ENCODE peak calls at places on chromosome 14, in four cellular contexts. Y is brain microvascular endothelial cell, T is Peyer's patch, A is RWPE1. B is an unnamed sample.

GRCh38 chr14:89973234-89973823 is 17.6 kb downstream of the TDP1 start:
- DNase-seq in Y (peak), A (peak), T (peak), B (no peak)

GRCh38 chr14:61498811-61499210 is 177.4 kb downstream of the PRKCH start:
- DNase-seq in A (no peak), Y (no peak), T (no peak), B (peak)

GRCh38 chr14:75279153-75279738 is 618 bp downstream of the FOS start:
- DNase-seq in Y (peak), A (peak), T (peak), B (no peak)

GRCh38 chr14:96843137-96843536 is 46.0 kb downstream of the VRK1 start:
- DNase-seq in A (no peak), Y (no peak), T (no peak), B (no peak)

GRCh38 chr14:96192049-96192448 is 12.6 kb upstream of the BDKRB2 start:
- DNase-seq in A (no peak), Y (no peak), T (no peak), B (no peak)

GRCh38 chr14:78157855-78158436 is 12.2 kb upstream of the NRXN3 start:
- DNase-seq in Y (no peak), T (no peak), A (peak), B (no peak)

GRCh38 chr14:64954491-64955240 is 12.1 kb upstream of the GPX2 start:
- DNase-seq in Y (no peak), A (no peak), T (no peak), B (no peak)

GRCh38 chr14:57209561-57209960 is 59.1 kb downstream of the EXOC5 start:
- DNase-seq in A (no peak), T (no peak), Y (no peak), B (no peak)

GRCh38 chr14:35687335-35687939 is 121.7 kb downstream of the RALGAPA1 start:
- DNase-seq in T (no peak), Y (peak), A (peak), B (peak)

GRCh38 chr14:39240769-39241168 is 7.1 kb downstream of the MIA2 start:
- DNase-seq in Y (no peak), A (no peak), T (no peak), B (no peak)

GRCh38 chr14:92905667-92906066 is 17.3 kb upstream of the CHGA start:
- DNase-seq in T (no peak), A (no peak), Y (no peak), B (no peak)

GRCh38 chr14:100604126-100604501 is 16.9 kb upstream of the BEGAIN start:
- DNase-seq in A (no peak), T (peak), Y (no peak), B (no peak)

GRCh38 chr14:63544641-63545234 is 1.6 kb upstream of the PPP2R5E start:
- DNase-seq in Y (peak), T (no peak), A (peak), B (no peak)

GRCh38 chr14:104851896-104852663 is 13.0 kb upstream of the CEP170B start:
- DNase-seq in T (no peak), A (no peak), Y (no peak), B (no peak)

GRCh38 chr14:49770212-49770817 is 2.4 kb downstream of the KLHDC2 start:
- DNase-seq in T (peak), Y (peak), A (no peak), B (peak)

GRCh38 chr14:32939254-32940065 is 781 bp downstream of the NPAS3 start:
- DNase-seq in Y (peak), T (peak), A (no peak), B (peak)

GRCh38 chr14:105536691-105537579 is 10.6 kb downstream of the TMEM121 start:
- DNase-seq in A (no peak), T (no peak), Y (no peak), B (no peak)

GRCh38 chr14:85057266-85057665 is 472.7 kb upstream of the FLRT2 start:
- DNase-seq in A (no peak), Y (no peak), T (no peak), B (no peak)

DNA sequence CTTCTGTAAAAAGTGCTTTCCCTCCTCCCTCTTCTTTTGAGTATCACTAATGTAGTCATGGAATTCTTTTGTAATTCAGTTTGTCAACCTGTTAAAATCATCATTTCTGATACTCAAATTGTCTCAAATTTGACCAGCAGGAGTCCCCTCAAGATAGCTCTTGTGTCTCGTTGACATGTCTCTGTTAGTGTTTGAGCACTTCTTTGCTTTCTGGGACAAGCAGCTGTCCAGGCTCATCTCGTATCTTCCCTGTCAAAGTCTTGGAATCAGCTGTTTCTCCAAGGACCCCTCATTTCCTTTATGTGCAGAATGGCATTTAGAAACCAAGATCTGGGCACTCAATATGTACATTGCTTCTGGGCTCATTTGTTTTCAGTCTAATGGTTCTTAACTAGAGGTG is 10.7 kb downstream of the CIPC start:
- DNase-seq in A (no peak), T (no peak), Y (no peak), B (no peak)
- TF ChIP-seq CTCF in A (no peak), T (no peak), Y (no peak), B (no peak)

GRCh38 chr14:86652512-86652911 is 1122.6 kb downstream of the FLRT2 start:
- DNase-seq in Y (no peak), A (no peak), T (no peak), B (no peak)

GRCh38 chr14:86654558-86655184 is 1124.7 kb downstream of the FLRT2 start:
- DNase-seq in T (no peak), Y (peak), A (peak), B (no peak)
- TF ChIP-seq CTCF in T (peak), Y (peak), A (peak), B (no peak)

GRCh38 chr14:103003351-103003615 is 54.1 kb downstream of the CDC42BPB start:
- DNase-seq in Y (no peak), A (no peak), T (no peak), B (no peak)

GRCh38 chr14:103001226-103001625 is 56.1 kb downstream of the CDC42BPB start:
- DNase-seq in A (no peak), Y (no peak), T (no peak), B (no peak)

GRCh38 chr14:103003850-103004249 is 53.5 kb downstream of the CDC42BPB start:
- DNase-seq in A (no peak), T (no peak), Y (no peak), B (no peak)

GRCh38 chr14:103001651-103002396 is 55.5 kb downstream of the CDC42BPB start:
- DNase-seq in Y (no peak), A (no peak), T (no peak), B (no peak)

DNA sequence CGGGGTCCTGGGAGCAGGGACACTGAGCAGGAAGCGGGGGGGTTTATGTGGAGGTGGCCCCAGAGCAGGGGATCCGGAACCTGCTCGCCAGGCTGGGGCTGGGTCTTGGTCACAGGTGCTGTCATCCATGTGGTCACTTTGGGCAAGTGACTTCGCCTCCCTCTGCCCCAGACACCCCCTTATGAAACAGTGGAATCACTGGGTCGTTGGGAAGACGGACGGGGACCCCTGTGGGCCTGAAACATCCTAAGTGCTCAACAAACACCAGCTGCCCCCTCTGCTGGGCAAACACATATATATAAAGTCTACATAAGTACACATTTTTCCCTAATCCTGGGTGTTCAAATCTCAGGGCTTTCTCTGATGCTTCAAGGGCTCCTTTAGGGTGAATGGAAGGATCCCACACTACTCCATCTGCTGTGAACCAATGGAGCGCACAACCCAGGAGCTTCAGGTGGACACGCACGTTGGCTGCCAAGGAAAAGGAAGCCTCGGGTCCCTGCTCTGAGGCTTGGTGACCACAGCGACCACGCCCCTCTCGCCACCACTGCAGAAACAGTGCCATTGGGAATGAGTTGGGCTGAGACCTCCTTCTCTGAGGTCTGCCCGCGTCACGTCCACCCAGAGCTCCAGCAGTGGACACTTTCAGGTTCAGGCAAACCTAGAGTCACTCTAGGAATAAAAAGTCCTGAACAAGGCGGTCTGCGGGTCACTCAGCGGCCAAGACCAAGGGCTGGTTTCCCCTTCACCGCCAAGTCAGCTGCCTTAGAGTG is 54.6 kb downstream of the CDC42BPB start:
- DNase-seq in Y (no peak), A (no peak), T (no peak), B (no peak)
- TF ChIP-seq CTCF in Y (peak), A (no peak), T (peak), B (no peak)

DNA sequence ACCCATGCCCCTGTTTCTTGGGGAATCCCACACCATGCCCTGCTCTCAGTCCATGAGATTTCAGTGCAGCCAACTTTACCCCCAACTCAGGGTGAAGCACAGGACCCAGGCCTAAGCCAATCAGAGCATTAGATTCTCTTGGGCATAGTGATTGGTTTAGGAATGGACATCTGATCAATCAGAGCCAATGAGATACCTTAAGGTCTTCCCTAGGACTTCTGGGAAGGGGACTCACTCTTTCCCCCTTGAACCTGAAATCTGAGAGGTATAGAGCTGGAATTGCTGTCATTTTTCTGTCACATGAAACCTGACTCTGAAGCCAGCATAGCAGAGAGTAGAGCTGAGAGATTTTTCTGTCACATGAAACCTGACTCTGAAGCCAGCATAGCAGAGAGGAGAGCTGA is 127.1 kb downstream of the ZFP36L1 start:
- DNase-seq in Y (no peak), T (no peak), A (no peak), B (no peak)
- TF ChIP-seq CTCF in Y (no peak), T (no peak), A (no peak), B (no peak)